ENCODE peak calls at places on chromosomes 16 and 17, in six cellular contexts. L is CD4-positive, alpha-beta T cell; K is CD8-positive, alpha-beta T cell; Z is mammary epithelial cell; Q is A549; M is heart left ventricle. F is an unnamed sample.

GRCh38 chr16:48395375-48395774 is 10.2 kb upstream of the SIAH1 start:
- DNase-seq in L (no peak), K (no peak), Z (no peak), Q (no peak), M (no peak), F (no peak)

GRCh38 chr16:54843424-54843750 is 87.3 kb upstream of the IRX5 start:
- DNase-seq in L (no peak), K (no peak), Z (peak), Q (no peak), M (no peak), F (no peak)

GRCh38 chr17:82399030-82399429 is 19.1 kb upstream of the HEXD start:
- DNase-seq in L (no peak), K (no peak), Z (no peak), Q (no peak), M (no peak), F (no peak)

GRCh38 chr17:27430882-27431491 is 25.3 kb upstream of the KSR1 start:
- DNase-seq in L (no peak), K (no peak), Z (peak), Q (peak), M (no peak), F (no peak)

GRCh38 chr16:11183951-11184350 is 72.1 kb downstream of the SOCS1 start:
- DNase-seq in L (no peak), K (no peak), Z (no peak), Q (no peak), M (no peak), F (no peak)

GRCh38 chr16:73753931-73754330 is 542.7 kb upstream of the PSMD7 start:
- DNase-seq in L (no peak), K (no peak), Z (peak), Q (no peak), M (no peak), F (no peak)

GRCh38 chr16:75099738-75100615 is 16.6 kb downstream of the LDHD start:
- DNase-seq in L (no peak), K (no peak), Z (no peak), Q (no peak), M (peak), F (no peak)

GRCh38 chr17:57577751-57578607 is 167.1 kb downstream of the CCDC182 start:
- DNase-seq in L (no peak), K (no peak), Z (peak), Q (no peak), M (no peak), F (no peak)

GRCh38 chr17:30234296-30234695 is 1.2 kb downstream of the SLC6A4 start:
- DNase-seq in L (no peak), K (no peak), Z (no peak), Q (no peak), M (no peak), F (no peak)

GRCh38 chr16:12494716-12495115 is 309.0 kb downstream of the CPPED1 start:
- DNase-seq in L (no peak), K (no peak), Z (no peak), Q (no peak), M (no peak), F (no peak)

DNA sequence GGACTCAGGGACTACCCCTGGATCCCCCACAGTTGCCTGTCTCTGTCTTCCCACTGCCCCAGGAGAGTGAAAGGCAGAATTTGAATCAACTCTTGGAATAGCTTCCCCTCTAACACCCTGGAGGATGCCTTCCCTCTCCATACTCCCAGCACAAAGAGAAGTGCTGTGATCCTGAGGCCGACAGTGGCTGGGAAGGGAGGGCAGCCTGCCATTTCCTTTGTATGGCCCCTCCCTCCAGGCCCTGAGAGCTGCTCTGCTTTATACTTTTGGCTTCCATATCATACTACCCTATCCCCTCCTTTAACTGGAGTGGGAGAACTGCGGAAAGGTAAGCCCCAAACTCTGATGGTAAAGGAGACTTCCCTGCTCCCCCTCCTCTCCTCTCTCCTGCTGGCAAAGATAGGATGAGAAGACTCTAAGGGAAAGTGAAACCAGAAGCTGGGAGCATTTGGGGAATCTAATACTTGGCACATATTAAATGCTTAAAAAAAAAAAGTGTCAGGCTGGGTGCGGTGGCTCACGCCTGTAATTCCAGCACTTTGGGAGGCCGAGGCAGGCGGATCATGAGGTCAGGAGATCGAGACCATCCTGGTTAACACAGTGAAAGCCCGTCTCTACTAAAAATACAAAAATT is 4.1 kb upstream of the MED24 start:
- DNase-seq in L (no peak), K (no peak), Z (no peak), Q (no peak), M (peak), F (no peak)
- H3K27ac ChIP-seq in L (no peak), K (no peak), Z (no peak), Q (no peak), M (peak), F (no peak)

GRCh38 chr17:7885357-7886226 is 3.0 kb upstream of the CHD3 start:
- DNase-seq in L (peak), K (peak), Z (peak), Q (peak), M (peak), F (no peak)
- H3K27ac ChIP-seq in L (peak), K (peak), Z (peak), Q (peak), M (peak), F (peak)

DNA sequence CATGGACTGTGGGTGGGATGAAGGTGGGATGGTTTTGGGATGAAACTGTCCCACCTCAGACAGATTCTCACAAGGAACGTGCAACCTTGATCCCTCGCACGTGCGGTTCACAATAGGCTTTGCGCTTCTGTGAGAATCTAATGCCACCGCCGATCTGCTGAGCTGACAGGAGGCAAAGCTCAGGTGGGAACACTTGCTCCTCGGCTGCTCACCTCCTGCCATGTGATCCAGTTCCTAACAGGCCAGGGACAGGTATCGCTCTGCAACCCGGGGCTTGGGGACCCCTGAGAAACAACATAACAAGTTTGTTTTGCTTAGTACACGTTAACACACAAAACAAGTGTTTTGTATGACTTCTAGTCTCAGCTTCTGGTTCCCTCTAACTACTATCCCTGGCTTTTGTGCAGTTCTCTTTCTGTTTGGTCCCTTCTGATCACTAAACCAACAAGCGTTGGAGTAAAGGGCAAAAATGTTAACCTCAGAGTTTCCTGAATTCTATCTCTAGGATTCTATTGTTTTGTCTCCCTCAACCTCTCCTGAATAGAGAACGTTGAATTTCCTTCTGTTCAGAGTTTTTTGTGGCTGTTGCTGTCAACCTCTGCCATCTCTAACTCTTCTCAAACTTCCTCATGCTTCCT is 7.8 kb upstream of the KRTAP3-1 start:
- DNase-seq in L (no peak), K (no peak), Z (no peak), Q (no peak), M (no peak), F (no peak)
- H3K27ac ChIP-seq in L (no peak), K (no peak), Z (no peak), Q (no peak), M (no peak), F (no peak)

GRCh38 chr17:50036455-50037320 is 19.2 kb upstream of the ITGA3 start:
- DNase-seq in L (no peak), K (no peak), Z (no peak), Q (no peak), M (no peak), F (no peak)
- H3K27ac ChIP-seq in L (no peak), K (no peak), Z (peak), Q (peak), M (no peak), F (peak)

GRCh38 chr17:47604268-47604927 is 45.3 kb upstream of the KPNB1 start:
- DNase-seq in L (no peak), K (no peak), Z (no peak), Q (no peak), M (no peak), F (no peak)
- H3K27ac ChIP-seq in L (no peak), K (no peak), Z (no peak), Q (no peak), M (peak), F (no peak)

DNA sequence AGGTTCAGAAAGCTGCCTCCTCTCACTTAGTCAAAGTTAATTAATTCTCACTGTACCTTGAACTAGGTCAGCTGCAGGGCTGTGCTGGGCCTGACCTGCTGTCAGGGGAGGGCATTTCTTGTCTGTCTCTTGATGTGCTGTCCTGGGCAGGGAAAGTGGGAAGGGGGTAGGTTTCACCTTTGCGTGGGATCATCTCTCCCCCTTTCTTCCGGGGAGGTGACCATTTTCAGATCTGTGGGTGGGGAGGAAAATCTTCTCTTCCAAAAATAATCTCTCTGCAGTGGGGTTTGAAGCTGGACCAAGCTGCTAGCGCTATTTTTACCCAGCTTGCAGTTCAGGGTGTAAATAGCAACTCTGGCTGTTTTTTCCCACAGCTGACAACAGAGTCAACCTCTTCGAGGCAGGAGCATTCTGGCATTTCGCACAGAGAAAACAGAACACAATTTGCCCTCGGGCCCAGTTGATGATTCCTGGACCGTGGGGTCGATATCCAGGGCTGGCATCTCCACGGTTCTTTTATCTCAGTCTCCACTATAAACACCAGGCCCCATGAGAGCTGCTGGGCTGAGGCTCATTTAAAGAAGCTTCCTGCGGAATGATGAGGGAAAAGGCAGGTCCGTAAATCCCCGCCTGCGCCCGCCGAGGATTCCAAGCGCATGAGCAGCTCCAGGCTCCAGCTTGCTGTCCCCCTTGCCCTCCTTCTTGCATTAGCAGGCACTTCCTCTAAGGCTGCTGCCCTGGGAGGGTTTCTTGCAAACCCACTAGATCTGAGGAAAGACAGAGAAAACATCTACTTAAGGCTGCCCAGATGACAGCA is 93.8 kb downstream of the YPEL2 start:
- DNase-seq in L (no peak), K (no peak), Z (no peak), Q (no peak), M (peak), F (no peak)
- H3K27ac ChIP-seq in L (no peak), K (no peak), Z (no peak), Q (no peak), M (peak), F (no peak)

DNA sequence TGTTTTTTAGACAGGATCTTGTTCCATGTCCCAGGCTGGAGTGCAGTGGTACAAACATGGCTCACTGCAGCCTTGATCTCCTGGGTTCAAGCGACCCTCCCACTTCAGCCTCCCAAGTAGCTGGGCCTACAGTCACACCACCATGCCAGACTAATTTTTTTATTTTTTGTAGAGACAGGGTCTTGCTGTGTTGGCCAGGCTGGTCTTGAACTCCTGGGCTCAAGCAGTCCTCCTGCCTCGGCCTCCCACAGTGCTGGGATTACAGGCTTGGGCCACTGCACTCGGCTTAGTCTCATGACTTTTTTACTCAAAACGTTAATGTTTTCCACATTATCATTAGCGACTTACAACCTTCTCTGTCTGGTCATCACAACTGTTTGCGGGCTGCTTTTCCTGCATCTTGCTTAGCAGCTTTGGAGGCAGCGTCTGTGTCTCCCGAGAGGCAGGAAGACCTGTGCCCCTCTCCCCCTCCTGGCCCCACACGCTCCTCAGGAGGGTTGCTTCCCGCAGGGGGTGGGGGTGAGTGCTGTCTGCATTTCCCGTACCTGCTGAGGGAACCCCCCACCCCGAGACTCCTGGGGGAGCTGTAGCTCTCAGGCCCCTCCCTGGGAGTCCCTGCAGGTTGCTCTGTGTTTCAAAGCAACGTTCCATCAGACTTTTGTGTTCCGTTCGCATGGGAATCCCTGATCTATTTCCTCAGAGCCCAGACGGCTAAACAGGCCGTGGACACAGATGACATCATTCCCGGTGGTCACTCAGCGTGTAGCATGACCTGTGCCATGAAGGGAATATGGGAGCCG is 52.6 kb downstream of the PGS1 start:
- DNase-seq in L (no peak), K (no peak), Z (no peak), Q (no peak), M (no peak), F (no peak)
- H3K27ac ChIP-seq in L (no peak), K (no peak), Z (no peak), Q (no peak), M (no peak), F (no peak)

GRCh38 chr17:8380049-8380448 is 2.9 kb downstream of the RPL26 start:
- DNase-seq in L (no peak), K (no peak), Z (no peak), Q (no peak), M (no peak), F (no peak)

GRCh38 chr17:8384801-8385335 is 1.9 kb upstream of the RPL26 start:
- DNase-seq in L (no peak), K (no peak), Z (peak), Q (peak), M (no peak), F (no peak)

GRCh38 chr17:8383143-8383974 is at the start of gene RPL26:
- DNase-seq in L (peak), K (peak), Z (peak), Q (peak), M (peak), F (peak)

GRCh38 chr17:8382880-8383142 is 182 bp downstream of the RPL26 start:
- DNase-seq in L (no peak), K (no peak), Z (no peak), Q (no peak), M (no peak), F (no peak)

DNA sequence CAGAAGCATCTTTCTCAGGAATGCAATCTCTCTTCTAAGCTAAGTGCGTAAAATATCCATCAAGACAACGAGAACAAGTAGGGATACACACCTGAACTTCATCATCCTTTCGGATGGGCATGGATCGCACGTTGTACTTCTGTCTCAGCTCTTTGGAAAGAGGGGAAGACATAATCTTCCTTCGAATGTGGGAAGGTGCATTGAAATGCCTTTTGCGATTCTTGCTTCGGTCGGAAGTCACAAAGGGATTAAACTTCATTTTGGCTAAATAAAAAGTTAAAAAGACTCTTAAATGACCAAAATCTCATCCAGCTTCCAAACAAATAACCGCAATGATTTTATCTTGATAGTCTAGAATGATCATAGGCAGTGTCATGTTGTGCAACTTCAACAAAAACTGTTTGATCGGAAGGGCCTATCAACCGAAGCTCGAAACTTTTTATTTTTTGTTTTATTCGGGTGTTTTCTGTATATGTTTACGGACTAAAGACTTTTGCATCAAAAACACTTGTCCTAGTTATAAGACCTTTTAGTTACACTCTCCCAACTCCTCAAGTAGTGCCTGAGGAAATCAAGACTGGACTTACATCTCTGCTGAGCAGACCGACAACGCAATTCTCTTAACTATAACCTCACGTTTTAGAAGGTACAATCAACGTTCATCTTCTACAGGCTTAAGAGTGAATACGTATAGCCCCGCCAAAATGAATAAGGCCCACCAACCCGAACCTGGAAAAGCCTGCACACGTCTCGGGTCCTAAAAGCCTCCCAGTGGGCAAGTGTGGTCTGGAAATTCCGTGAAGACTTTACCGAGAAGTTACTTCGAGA is 727 bp downstream of the RPL26 start:
- DNase-seq in L (no peak), K (no peak), Z (peak), Q (no peak), M (no peak), F (no peak)
- H3K27ac ChIP-seq in L (peak), K (peak), Z (peak), Q (peak), M (peak), F (peak)

GRCh38 chr16:27771201-27771910 is 221.4 kb downstream of the KATNIP start:
- DNase-seq in L (no peak), K (no peak), Z (no peak), Q (no peak), M (peak), F (no peak)

GRCh38 chr16:27769561-27770222 is 219.7 kb downstream of the KATNIP start:
- DNase-seq in L (no peak), K (no peak), Z (peak), Q (no peak), M (no peak), F (no peak)

GRCh38 chr16:27772093-27772820 is 222.3 kb downstream of the KATNIP start:
- DNase-seq in L (no peak), K (no peak), Z (no peak), Q (no peak), M (no peak), F (no peak)

GRCh38 chr16:27768651-27769270 is 218.8 kb downstream of the KATNIP start:
- DNase-seq in L (no peak), K (no peak), Z (no peak), Q (no peak), M (no peak), F (no peak)

GRCh38 chr16:27770271-27771196 is 220.6 kb downstream of the KATNIP start:
- DNase-seq in L (no peak), K (no peak), Z (no peak), Q (no peak), M (peak), F (no peak)
- H3K27ac ChIP-seq in L (no peak), K (no peak), Z (peak), Q (no peak), M (no peak), F (peak)

DNA sequence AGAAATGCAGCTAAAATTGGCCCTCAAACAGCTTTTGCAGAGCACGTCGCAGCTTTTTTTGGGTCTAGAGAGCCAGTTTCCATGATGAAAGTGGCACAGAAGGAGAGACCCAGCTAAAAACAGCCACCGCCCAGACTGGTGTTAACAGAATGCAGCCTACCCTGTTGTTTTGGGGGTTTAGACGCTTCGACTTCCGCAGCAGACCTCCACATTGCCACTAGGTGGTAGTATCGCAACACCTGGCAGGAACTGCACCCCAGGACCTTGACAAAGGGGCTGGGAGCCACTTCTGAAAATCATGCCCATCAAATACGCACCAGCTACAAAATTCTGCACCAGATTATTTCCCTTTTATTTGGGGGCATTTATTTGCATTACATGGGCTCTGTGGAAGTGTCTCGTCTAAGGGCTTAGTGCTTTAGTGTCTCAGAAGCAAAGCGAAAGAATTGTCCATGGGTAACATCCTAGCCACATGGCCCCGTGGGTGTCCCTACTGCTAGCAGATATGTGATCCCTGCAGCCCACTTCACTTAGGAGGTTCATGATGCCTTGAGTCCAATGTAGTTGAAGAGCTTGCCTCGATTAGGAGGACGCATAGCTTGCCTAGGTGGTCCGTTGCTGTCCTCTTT is 167.1 kb downstream of the HAPSTR1 start:
- DNase-seq in L (no peak), K (no peak), Z (peak), Q (peak), M (no peak), F (no peak)
- H3K27ac ChIP-seq in L (no peak), K (no peak), Z (no peak), Q (no peak), M (no peak), F (no peak)